ENCODE peak calls at places on chromosome 18, in six cellular contexts. One of them, this sample, is unnamed.

GRCh38 chr18:74284501-74285004 is 7.2 kb downstream of the CYB5A start:
- DNase-seq in RCC 7860: no peak
- DNase-seq in NCI-H774: no peak
- DNase-seq in left cardiac atrium: no peak
- DNase-seq in HT1080: no peak
- DNase-seq in amygdala: no peak
- DNase-seq in this sample: no peak

GRCh38 chr18:59062643-59063006 is 77.1 kb upstream of the SEC11C start:
- DNase-seq in RCC 7860: no peak
- DNase-seq in NCI-H774: no peak
- DNase-seq in left cardiac atrium: no peak
- DNase-seq in HT1080: peak; percentile 56
- DNase-seq in amygdala: no peak
- DNase-seq in this sample: no peak

GRCh38 chr18:51425475-51425874 is 228.0 kb upstream of the MEX3C start:
- DNase-seq in RCC 7860: no peak
- DNase-seq in NCI-H774: no peak
- DNase-seq in left cardiac atrium: no peak
- DNase-seq in HT1080: no peak
- DNase-seq in amygdala: no peak
- DNase-seq in this sample: no peak

GRCh38 chr18:35936951-35937350 is 35.5 kb upstream of the RMP24 start:
- DNase-seq in RCC 7860: no peak
- DNase-seq in NCI-H774: no peak
- DNase-seq in left cardiac atrium: no peak
- DNase-seq in HT1080: no peak
- DNase-seq in amygdala: no peak
- DNase-seq in this sample: no peak

GRCh38 chr18:75210274-75211001 is at the start of gene TSHZ1:
- DNase-seq in RCC 7860: peak; percentile 66
- DNase-seq in NCI-H774: peak; percentile 69
- DNase-seq in left cardiac atrium: no peak
- DNase-seq in HT1080: peak; percentile 87
- DNase-seq in amygdala: no peak
- DNase-seq in this sample: peak; percentile 62

GRCh38 chr18:44130365-44130942 is 550.2 kb upstream of the SETBP1 start:
- DNase-seq in RCC 7860: no peak
- DNase-seq in NCI-H774: peak; percentile 7
- DNase-seq in left cardiac atrium: peak; percentile 23
- DNase-seq in HT1080: peak; percentile 29
- DNase-seq in amygdala: no peak
- DNase-seq in this sample: no peak

GRCh38 chr18:50982086-50982801 is 14.4 kb downstream of the ELAC1 start:
- DNase-seq in RCC 7860: no peak
- DNase-seq in NCI-H774: no peak
- DNase-seq in left cardiac atrium: no peak
- DNase-seq in HT1080: no peak
- DNase-seq in amygdala: no peak
- DNase-seq in this sample: no peak

GRCh38 chr18:31722369-31722957 is 38.1 kb upstream of the B4GALT6 start:
- DNase-seq in RCC 7860: peak; percentile 38
- DNase-seq in NCI-H774: peak; percentile 67
- DNase-seq in left cardiac atrium: peak; percentile 79
- DNase-seq in HT1080: peak; percentile 80
- DNase-seq in amygdala: peak; percentile 64
- DNase-seq in this sample: peak; percentile 67

GRCh38 chr18:25326231-25327042 is 25.5 kb downstream of the ZNF521 start:
- DNase-seq in RCC 7860: no peak
- DNase-seq in NCI-H774: no peak
- DNase-seq in left cardiac atrium: no peak
- DNase-seq in HT1080: no peak
- DNase-seq in amygdala: no peak
- DNase-seq in this sample: no peak

GRCh38 chr18:67282796-67283195 is 233.7 kb downstream of the DSEL start:
- DNase-seq in RCC 7860: no peak
- DNase-seq in NCI-H774: no peak
- DNase-seq in left cardiac atrium: no peak
- DNase-seq in HT1080: no peak
- DNase-seq in amygdala: no peak
- DNase-seq in this sample: no peak

GRCh38 chr18:59569321-59569720 is 127.9 kb downstream of the CCBE1 start:
- DNase-seq in RCC 7860: no peak
- DNase-seq in NCI-H774: no peak
- DNase-seq in left cardiac atrium: no peak
- DNase-seq in HT1080: no peak
- DNase-seq in amygdala: no peak
- DNase-seq in this sample: no peak

GRCh38 chr18:73235921-73236320 is 368.1 kb upstream of the NETO1 start:
- DNase-seq in RCC 7860: no peak
- DNase-seq in NCI-H774: no peak
- DNase-seq in left cardiac atrium: no peak
- DNase-seq in HT1080: peak; percentile 1
- DNase-seq in amygdala: no peak
- DNase-seq in this sample: no peak

GRCh38 chr18:7207366-7207765 is 23.5 kb upstream of the LRRC30 start:
- DNase-seq in RCC 7860: no peak
- DNase-seq in NCI-H774: no peak
- DNase-seq in left cardiac atrium: no peak
- DNase-seq in HT1080: no peak
- DNase-seq in amygdala: no peak
- DNase-seq in this sample: peak; percentile 1

GRCh38 chr18:26706796-26707406 is 158.5 kb upstream of the KCTD1 start:
- DNase-seq in RCC 7860: no peak
- DNase-seq in NCI-H774: no peak
- DNase-seq in left cardiac atrium: no peak
- DNase-seq in HT1080: peak; percentile 2
- DNase-seq in amygdala: no peak
- DNase-seq in this sample: no peak

GRCh38 chr18:62157843-62158242 is 29.0 kb downstream of the PIGN start:
- DNase-seq in RCC 7860: no peak
- DNase-seq in NCI-H774: no peak
- DNase-seq in left cardiac atrium: no peak
- DNase-seq in HT1080: no peak
- DNase-seq in amygdala: no peak
- DNase-seq in this sample: no peak

This sample was measured in C1 segment of cervical spinal cord.